ENCODE peak calls at places on chromosomes 13 and 19, in seven cellular contexts. L, G, F, U, I, E and R are unnamed samples.

GRCh38 chr19:13056052-13056660 is 46.5 kb downstream of the LYL1 start:
- DNase-seq in F (no peak), L (no peak), U (peak), E (peak), I (peak), G (no peak), R (peak)

GRCh38 chr19:22882797-22883196 is 50.7 kb downstream of the ZNF723 start:
- DNase-seq in U (peak), G (no peak), E (no peak), I (no peak), L (peak), F (no peak), R (no peak)

GRCh38 chr19:13833330-13834265 is 38.4 kb downstream of the ZSWIM4 start:
- DNase-seq in E (peak), U (peak), L (peak), G (no peak), I (peak), F (peak), R (peak)

GRCh38 chr13:37492741-37493514 is 105.6 kb downstream of the POSTN start:
- DNase-seq in E (no peak), F (no peak), U (peak), L (no peak), G (no peak), I (no peak), R (no peak)

GRCh38 chr13:108850706-108851105 is 221.3 kb downstream of the MYO16 start:
- DNase-seq in G (no peak), E (no peak), I (no peak), L (no peak), F (no peak), U (no peak), R (no peak)

GRCh38 chr19:5170329-5170745 is 170.3 kb downstream of the PTPRS start:
- DNase-seq in U (no peak), F (peak), E (peak), G (no peak), I (no peak), L (peak), R (peak)

GRCh38 chr13:110560606-110561334 is 752 bp downstream of the RAB20 start:
- DNase-seq in I (no peak), F (peak), U (no peak), G (no peak), L (no peak), E (peak), R (peak)

GRCh38 chr19:44988896-44989563 is 12.2 kb upstream of the RELB start:
- DNase-seq in G (no peak), L (peak), E (peak), U (peak), I (peak), F (peak), R (peak)

GRCh38 chr19:45901432-45901903 is 945 bp downstream of the MYPOP start:
- DNase-seq in I (peak), U (no peak), L (no peak), E (no peak), G (no peak), F (no peak), R (peak)

DNA sequence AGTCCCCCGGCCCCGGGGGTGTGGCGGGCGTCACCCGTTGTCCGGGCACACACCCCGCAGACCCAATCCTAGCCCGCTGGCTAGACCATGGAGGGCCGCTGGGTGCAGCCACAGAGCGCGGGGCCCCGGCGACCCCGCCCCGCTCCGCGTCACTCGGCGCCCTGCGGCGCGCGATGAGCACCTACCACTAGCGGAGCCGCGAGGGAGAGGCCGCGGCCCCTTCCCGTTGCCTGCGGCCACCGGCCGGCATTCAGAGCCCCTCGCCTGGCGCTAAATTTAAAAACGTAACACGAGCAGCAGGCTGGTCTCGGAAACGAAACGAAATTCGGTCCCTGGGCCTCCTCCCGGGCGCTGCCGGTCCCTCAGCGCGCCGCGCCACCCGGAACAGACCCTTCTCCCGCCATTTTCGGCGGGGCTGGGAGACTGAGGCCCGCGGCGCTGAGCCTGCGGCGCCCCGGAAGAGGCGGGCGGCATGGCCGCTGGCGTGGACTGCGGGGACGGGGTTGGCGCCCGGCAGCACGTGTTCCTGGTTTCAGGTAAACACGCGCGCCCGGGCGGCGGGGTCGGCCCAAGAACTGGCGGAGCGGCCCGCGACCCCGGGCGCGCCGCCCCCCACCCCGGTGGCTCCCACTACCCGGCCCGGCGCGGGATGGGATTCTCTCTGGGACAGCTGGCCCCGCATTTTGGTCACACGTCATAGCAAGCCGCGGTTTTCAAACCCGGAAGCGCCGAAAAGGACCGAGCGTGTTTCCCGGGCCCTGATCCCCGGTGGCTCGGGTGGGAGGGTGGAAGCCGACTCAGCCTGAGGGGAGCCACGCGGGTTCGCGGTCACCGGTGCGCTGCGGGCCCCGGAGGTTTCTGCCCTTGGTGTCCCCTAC is at the start of gene RNASEH2B:
- DNase-seq in G (no peak), U (peak), E (peak), F (peak), L (peak), I (peak), R (peak)
- H3K27ac ChIP-seq in G (peak), U (peak), E (peak), F (peak), L (peak), I (peak), R (peak)

DNA sequence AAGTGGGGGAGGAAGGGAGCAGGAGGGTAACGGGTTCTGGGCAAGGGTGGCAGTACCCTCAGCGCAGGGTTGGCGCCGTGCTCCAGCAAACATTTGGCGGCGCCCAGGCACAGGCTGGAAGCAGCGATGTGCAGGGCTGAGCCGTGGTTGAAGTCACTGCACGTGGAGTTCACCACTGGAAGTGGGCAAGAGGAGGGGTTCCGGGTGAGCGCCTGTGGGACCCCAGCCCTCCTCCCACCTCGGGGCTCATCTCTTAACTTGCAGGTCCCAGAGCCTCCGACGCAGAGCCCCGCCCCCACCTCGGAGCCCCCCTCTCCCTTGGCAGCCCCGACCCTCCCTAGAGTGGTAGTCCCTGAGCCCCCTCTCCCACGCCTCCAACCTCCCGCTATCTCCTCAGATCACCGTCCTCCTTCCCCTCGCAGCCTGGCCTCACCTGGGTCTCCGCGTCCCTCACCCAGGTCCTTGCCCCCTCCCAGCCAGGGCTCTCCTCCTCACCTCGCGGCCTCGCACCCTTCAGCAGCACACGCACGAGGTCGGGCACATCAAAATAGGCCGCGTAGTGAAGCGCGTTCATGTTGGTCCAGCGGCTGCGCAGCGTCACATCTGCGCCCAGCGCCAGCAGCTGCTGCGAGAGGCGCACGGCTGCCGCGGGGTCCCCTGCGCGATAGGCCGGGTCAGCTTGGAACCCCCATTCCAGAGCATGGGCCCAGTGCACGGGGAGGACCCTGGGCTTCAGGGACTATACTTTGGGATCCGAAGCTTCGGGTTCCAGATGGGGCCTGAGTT is 6.4 kb downstream of the CLIP3 start:
- DNase-seq in I (no peak), U (no peak), F (no peak), G (no peak), E (no peak), L (no peak), R (no peak)
- H3K4me3 ChIP-seq in I (no peak), U (no peak), F (no peak), G (no peak), E (no peak), L (no peak), R (no peak)

DNA sequence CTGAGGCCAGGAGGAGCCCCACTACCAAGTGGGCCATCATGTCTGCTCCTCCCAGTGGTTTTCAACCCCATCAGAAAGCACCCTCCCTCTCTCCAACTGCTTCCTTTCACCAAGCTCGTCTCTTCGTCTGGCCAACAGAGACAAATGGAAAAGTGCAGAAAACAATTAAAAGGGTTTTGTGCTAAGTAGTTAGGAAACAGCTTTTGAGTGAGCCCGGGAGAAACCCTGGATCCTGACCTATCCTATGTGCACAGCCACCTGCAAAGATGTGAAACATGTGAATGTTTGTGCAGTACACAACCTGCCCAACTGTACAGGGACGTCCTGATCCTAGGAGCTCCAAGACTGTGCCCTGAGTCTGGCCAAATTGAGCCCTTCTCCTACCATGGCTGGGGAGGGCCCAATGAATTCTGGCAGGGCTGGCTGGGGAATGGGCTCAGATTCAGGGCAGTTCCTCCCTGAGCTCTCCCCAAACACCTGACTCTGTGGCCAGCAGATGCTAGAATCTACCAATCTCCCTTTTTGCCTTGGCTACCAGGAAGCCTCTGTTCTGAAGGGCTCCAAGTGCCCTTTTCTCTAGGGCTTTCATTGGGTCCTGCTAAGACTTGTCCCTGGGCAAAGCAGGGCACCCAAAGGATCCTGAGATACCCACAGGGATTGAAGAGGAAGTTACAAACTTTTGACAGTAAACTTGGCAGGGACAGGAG is 7.9 kb downstream of the TLE5 start:
- DNase-seq in I (no peak), U (no peak), G (no peak), F (no peak), L (no peak), E (no peak), R (no peak)
- H3K27ac ChIP-seq in I (no peak), U (no peak), G (peak), F (peak), L (peak), E (peak), R (no peak)

GRCh38 chr13:20161275-20161950 is 561 bp upstream of the GJA3 start:
- DNase-seq in U (no peak), G (no peak), I (no peak), L (no peak), F (peak), E (no peak), R (peak)
- H3K4me3 ChIP-seq in U (peak), G (peak), I (peak), L (peak), F (peak), E (no peak), R (peak)

GRCh38 chr19:677601-678380 is 1.6 kb downstream of the FSTL3 start:
- DNase-seq in L (peak), G (no peak), E (no peak), F (no peak), I (peak), U (peak), R (peak)

GRCh38 chr19:678791-679388 is 2.7 kb downstream of the FSTL3 start:
- DNase-seq in U (no peak), E (no peak), F (no peak), L (no peak), G (no peak), I (peak), R (peak)

GRCh38 chr19:676007-676342 is 217 bp upstream of the FSTL3 start:
- DNase-seq in E (no peak), L (no peak), G (no peak), U (no peak), I (no peak), F (no peak), R (no peak)

GRCh38 chr19:676343-677105 is at the start of gene FSTL3:
- DNase-seq in F (no peak), L (peak), G (no peak), U (no peak), I (no peak), E (no peak), R (peak)

DNA sequence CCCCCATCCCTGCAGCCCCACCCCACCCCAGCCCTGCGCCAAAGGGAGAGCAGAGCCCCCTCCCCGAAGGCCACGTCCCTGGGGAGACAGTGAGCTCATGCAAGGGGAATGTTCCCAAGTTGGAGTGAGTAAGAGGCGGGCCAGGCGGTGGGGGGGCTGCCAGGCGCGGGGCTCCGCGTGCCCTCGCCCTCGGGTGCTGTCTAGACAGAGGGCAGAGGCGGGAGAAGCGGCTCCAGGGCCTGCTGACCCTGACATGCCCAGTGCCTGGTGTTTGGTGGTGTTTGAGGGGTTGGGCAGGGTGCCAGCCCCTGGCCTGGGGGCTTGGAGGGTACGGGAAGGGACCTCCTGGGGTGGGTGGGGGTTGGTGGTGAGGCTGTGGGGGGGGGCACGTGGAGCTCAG is 1.0 kb downstream of the FSTL3 start:
- DNase-seq in E (peak), G (no peak), I (peak), F (no peak), U (peak), L (peak), R (peak)
- H3K27ac ChIP-seq in E (peak), G (no peak), I (peak), F (no peak), U (peak), L (peak), R (peak)

DNA sequence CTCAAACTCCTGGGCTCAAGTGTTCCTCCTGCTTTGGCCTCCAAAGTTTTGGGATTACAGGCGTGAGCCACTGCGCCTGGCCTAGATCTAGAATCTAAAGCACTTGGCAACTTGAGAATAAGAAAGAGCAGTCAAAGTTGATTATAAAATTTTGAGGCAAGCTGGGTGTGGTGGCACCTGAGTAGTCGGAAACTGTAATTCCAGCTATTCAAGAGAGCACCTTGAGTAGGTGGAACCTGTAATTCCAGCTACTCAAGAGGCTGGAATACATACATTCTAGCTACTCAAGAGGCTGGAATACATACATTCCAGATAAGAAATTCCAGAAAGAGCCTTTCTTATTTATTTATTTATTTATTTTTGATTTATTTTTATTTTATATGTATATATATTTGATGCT is 8.3 kb upstream of the NAA16 start:
- DNase-seq in E (no peak), I (no peak), G (no peak), F (no peak), L (no peak), U (no peak), R (no peak)
- H3K4me3 ChIP-seq in E (no peak), I (no peak), G (no peak), F (no peak), L (no peak), U (no peak), R (no peak)

DNA sequence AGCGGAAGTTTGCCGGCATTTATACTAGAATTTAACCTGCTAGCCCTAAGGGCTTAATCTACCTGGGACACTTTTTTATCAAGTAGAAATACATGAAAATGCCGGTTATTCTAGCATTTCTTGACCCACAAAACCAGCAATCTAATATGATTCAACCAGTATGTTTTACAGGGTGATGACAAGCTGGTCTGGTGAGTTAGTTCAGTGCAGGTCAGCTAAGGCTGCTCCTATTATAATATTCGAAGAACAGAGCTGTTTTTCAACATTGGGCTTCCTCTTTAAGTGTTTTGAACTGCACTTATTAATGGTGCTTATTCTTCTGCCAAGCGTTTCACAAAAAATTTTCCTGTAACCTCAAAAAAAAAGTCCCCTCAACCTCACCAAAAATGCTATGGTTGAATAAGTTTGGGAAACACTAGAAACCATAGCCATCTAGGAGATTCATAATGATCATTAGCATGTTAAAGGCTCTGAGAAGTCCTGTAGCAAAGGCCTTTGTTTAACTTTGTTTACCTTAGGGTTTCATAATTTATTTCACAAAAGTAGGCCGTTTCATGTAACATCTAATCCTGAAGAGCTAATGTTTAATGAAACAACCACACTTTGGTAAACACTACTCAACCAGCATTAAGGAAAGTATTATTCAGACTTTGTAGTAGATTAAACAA is 526.6 kb downstream of the KLF12 start:
- DNase-seq in I (no peak), L (no peak), U (no peak), E (no peak), G (no peak), F (no peak), R (no peak)
- H3K27ac ChIP-seq in I (no peak), L (no peak), U (no peak), E (no peak), G (no peak), F (no peak), R (no peak)